ENCODE peak calls at places on chromosome 2, in eight cellular contexts. D is ovary, Q is kidney, M is thoracic aorta, P is aorta, N is cardiac muscle cell, F is psoas muscle, W is tibial artery. U is an unnamed sample.
A peak's percentile ranks its signal among the peaks of the same experiment; 100 is the strongest.

GRCh38 chr2:15041429-15041837 is 408.9 kb downstream of the LRATD1 start:
- DNase-seq in D (no peak), Q (no peak), M (no peak), P (no peak), N (peak; percentile 40), F (no peak), W (no peak), U (no peak)

GRCh38 chr2:32532341-32532740 is 95.5 kb upstream of the TTC27 start:
- DNase-seq in D (no peak), Q (no peak), M (no peak), P (no peak), N (no peak), F (no peak), W (no peak), U (no peak)

GRCh38 chr2:188786368-188786781 is 187.8 kb upstream of the COL3A1 start:
- DNase-seq in D (no peak), Q (no peak), M (no peak), P (no peak), N (no peak), F (no peak), W (no peak), U (peak; percentile 39)

GRCh38 chr2:168731550-168732128 is 70.8 kb upstream of the NOSTRIN start:
- DNase-seq in D (no peak), Q (no peak), M (no peak), P (no peak), N (no peak), F (no peak), W (no peak), U (no peak)

GRCh38 chr2:98518106-98518505 is 73.4 kb downstream of the INPP4A start:
- DNase-seq in D (no peak), Q (no peak), M (no peak), P (no peak), N (no peak), F (no peak), W (no peak), U (peak; percentile 34)

GRCh38 chr2:128727914-128728313 is 409.2 kb upstream of the HS6ST1 start:
- DNase-seq in D (no peak), Q (no peak), M (no peak), P (no peak), N (no peak), F (peak; percentile 35), W (peak; percentile 56), U (no peak)

GRCh38 chr2:236718207-236718992 is 148.8 kb downstream of the ACKR3 start:
- DNase-seq in D (no peak), Q (no peak), M (no peak), P (no peak), N (no peak), F (no peak), W (no peak), U (no peak)

GRCh38 chr2:128234613-128235012 is 84.1 kb downstream of the HS6ST1 start:
- DNase-seq in D (no peak), Q (no peak), M (no peak), P (no peak), N (no peak), F (no peak), W (no peak), U (no peak)

GRCh38 chr2:205474746-205475145 is 207.6 kb upstream of the NRP2 start:
- DNase-seq in D (no peak), Q (no peak), M (no peak), P (no peak), N (no peak), F (no peak), W (no peak), U (no peak)

GRCh38 chr2:84022810-84023431 is 436.2 kb downstream of the SUCLG1 start:
- DNase-seq in D (no peak), Q (no peak), M (no peak), P (no peak), N (peak; percentile 73), F (no peak), W (no peak), U (peak; percentile 18)

DNA sequence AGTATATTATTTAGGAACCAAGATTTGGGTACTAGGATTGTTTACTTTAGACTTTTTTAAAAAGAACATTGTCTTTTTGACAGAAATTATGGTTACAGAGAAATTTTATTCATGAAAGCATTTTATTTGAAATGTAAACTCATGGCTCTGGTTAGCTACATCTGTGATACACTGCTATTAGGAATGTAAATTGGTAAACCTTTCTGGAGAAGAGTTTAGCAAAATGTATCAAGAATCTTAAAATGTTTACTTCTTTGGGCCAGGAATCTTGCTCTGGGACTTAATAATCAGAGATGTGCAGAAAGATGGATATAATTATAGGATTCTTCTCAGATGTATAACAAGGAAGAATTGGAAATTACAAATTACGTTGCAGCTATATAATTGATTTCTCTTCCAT is 19.7 kb downstream of the MAP3K20 start:
- DNase-seq in D (no peak), Q (no peak), M (no peak), P (no peak), N (no peak), F (no peak), W (no peak), U (no peak)
- H3K4me3 ChIP-seq in D (no peak overlapping the region), Q (no peak overlapping the region), M (no peak overlapping the region), P (no peak overlapping the region), N (no peak overlapping the region), F (peak overlapping the region; percentile 50), W (no peak overlapping the region), U (no peak overlapping the region)

DNA sequence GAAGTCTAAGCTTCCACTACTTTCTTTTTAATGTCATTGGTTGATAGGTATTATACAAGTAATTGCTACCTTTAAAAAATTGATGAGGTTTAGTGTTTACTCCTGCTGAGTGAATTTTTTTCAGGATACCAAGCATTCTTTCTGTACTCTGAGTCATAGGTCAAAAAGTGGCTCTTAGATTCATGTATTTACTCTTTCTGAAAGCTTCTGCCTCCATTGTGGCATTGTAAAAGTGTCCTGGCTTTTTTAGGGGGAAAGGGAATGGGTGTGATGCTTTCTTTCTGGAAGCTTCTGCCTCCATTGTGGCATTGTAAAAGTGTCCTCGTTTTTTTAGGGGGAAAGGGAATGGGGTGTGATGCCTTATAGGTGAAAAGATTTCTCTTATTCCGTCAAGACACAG is 286.5 kb downstream of the LPIN1 start:
- DNase-seq in D (no peak), Q (no peak), M (no peak), P (no peak), N (no peak), F (no peak), W (no peak), U (no peak)
- H3K4me1 ChIP-seq in D (no peaks in the 10 kb centered on the region), Q (no peaks in the 10 kb centered on the region), M (no peaks in the 10 kb centered on the region), P (no peaks in the 10 kb centered on the region), N (no peaks in the 10 kb centered on the region), F (no peaks in the 10 kb centered on the region), W (no peaks in the 10 kb centered on the region), U (no peaks in the 10 kb centered on the region)

GRCh38 chr2:226984461-226985226 is 148.8 kb downstream of the RHBDD1 start:
- DNase-seq in D (no peak), Q (no peak), M (no peak), P (no peak), N (no peak), F (no peak), W (no peak), U (no peak)
- H3K4me3 ChIP-seq in D (no peak overlapping the region), Q (no peak overlapping the region), M (no peak overlapping the region), P (no peak overlapping the region), N (no peak overlapping the region), F (no peak overlapping the region), W (no peak overlapping the region), U (no peak overlapping the region)

GRCh38 chr2:99863914-99864273 is 278.5 kb downstream of the AFF3 start:
- DNase-seq in D (no peak), Q (no peak), M (no peak), P (no peak), N (no peak), F (no peak), W (no peak), U (no peak)
- H3K4me1 ChIP-seq in D (peaks cover 1% of the 10 kb centered on the region), Q (no peaks in the 10 kb centered on the region), M (peaks cover 3% of the 10 kb centered on the region), P (peaks cover 5% of the 10 kb centered on the region), N (no peaks in the 10 kb centered on the region), F (no peaks in the 10 kb centered on the region), W (no peaks in the 10 kb centered on the region), U (peaks cover 11% of the 10 kb centered on the region)

DNA sequence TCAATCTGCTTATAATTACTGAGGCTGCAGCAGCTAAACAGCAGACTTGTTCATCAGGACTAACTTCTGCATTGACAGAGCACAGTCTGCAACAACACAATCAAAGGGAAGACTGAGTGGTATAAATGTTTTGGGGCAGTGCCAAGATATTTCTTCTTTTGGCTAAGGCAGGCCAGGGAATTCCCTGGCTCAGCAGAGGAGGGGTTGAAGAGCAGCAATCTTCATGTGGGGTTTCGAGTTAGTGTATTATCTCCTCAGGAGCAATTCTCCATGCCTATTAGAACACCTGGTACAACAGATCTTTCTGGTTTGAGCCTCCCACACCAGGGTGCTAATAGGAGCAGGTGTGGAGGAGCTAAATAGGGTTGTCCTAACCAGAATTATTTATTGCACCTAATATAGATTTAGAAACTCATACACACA is 103.0 kb upstream of the STK17B start:
- DNase-seq in D (no peak), Q (no peak), M (no peak), P (no peak), N (peak; percentile 35), F (no peak), W (peak; percentile 32), U (no peak)
- H3K4me3 ChIP-seq in D (no peak overlapping the region), Q (no peak overlapping the region), M (no peak overlapping the region), P (no peak overlapping the region), N (no peak overlapping the region), F (no peak overlapping the region), W (no peak overlapping the region), U (no peak overlapping the region)

DNA sequence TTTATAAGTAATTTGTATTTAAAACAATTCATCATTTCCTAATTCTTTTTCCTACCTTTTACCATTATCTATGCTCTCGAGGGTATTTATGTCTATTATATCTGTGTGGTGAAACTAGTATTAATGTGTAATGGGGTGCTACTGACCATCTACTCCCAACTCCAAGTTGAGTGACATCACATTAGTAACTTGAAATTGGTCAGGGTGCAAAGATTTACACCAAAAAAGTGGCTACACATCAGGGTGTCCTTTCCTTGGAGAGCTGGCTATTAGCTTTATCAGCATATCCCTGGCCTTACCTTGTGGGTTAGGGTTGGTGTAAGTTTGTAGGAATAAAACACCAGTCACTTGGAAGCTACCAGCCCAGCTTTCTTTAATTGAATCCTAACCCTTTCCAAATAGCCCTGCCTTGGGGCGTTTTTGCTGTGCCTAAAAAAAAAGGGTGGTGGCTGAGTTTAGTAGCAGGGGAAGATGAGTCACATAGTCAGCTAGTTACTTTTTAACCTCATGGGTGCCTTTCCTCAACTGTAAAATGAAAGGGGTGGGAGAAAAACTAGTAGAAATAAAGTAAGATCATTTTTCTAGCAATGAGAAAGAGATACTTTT is 14.0 kb downstream of the ANXA4 start:
- DNase-seq in D (no peak), Q (no peak), M (no peak), P (no peak), N (no peak), F (no peak), W (peak; percentile 57), U (no peak)
- H3K4me1 ChIP-seq in D (peaks cover 3% of the 10 kb centered on the region), Q (peaks cover 26% of the 10 kb centered on the region), M (peaks cover 24% of the 10 kb centered on the region), P (peaks cover 2% of the 10 kb centered on the region), N (no peaks in the 10 kb centered on the region), F (no peaks in the 10 kb centered on the region), W (no peaks in the 10 kb centered on the region), U (peaks cover 24% of the 10 kb centered on the region)

DNA sequence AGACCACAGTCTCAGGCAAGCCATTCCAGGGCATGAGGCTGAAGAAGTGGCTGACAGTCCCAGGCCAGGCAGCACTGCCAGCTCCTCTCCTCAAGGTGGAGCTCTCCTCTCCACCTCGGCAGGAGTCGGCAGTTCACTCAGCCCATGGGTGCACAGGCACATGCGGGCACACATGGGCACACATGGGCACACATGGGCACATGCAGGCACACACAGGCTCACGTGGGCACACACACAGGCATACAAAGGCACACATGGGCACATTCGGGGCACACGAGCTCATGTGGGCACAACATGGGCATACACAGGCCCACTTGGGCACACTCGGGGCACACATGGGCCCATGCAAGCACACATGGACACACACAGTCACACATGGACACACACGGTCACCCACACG is 65.3 kb upstream of the TAF1B start:
- DNase-seq in D (no peak), Q (peak; percentile 51), M (no peak), P (no peak), N (peak; percentile 43), F (no peak), W (no peak), U (no peak)
- H3K4me3 ChIP-seq in D (no peak overlapping the region), Q (no peak overlapping the region), M (no peak overlapping the region), P (no peak overlapping the region), N (no peak overlapping the region), F (no peak overlapping the region), W (no peak overlapping the region), U (no peak overlapping the region)

U was measured in heart right ventricle.